ENCODE peak calls at places on chromosomes 13 and 19, in four cellular contexts. One of them, this sample, is unnamed.

GRCh38 chr13:67855837-67856238 is 625.7 kb upstream of the PCDH9 start:
- DNase-seq in mucosa of descending colon: no peak
- DNase-seq in dermis microvascular lymphatic vessel endothelial cell: no peak
- DNase-seq in stimulated activated CD8-positive, alpha-beta memory T cell treated with anti-CD3 and anti-CD28 coated beads, Interleukin-12 subunit alpha, Interleukin-12 subunit beta, amount 100 ng/mL, for 4 hours: no peak
- DNase-seq in this sample: no peak

GRCh38 chr13:26246154-26246553 is 7.8 kb upstream of the CDK8 start:
- DNase-seq in dermis microvascular lymphatic vessel endothelial cell: no peak
- DNase-seq in mucosa of descending colon: no peak
- DNase-seq in stimulated activated CD8-positive, alpha-beta memory T cell treated with anti-CD3 and anti-CD28 coated beads, Interleukin-12 subunit alpha, Interleukin-12 subunit beta, amount 100 ng/mL, for 4 hours: no peak
- DNase-seq in this sample: no peak

GRCh38 chr13:44870456-44870929 is 118.8 kb downstream of the NUFIP1 start:
- DNase-seq in dermis microvascular lymphatic vessel endothelial cell: no peak
- DNase-seq in mucosa of descending colon: peak; percentile 66
- DNase-seq in stimulated activated CD8-positive, alpha-beta memory T cell treated with anti-CD3 and anti-CD28 coated beads, Interleukin-12 subunit alpha, Interleukin-12 subunit beta, amount 100 ng/mL, for 4 hours: no peak
- DNase-seq in this sample: peak; percentile 78

GRCh38 chr19:7605490-7606222 is 10.0 kb downstream of the CAMSAP3 start:
- DNase-seq in mucosa of descending colon: no peak
- DNase-seq in stimulated activated CD8-positive, alpha-beta memory T cell treated with anti-CD3 and anti-CD28 coated beads, Interleukin-12 subunit alpha, Interleukin-12 subunit beta, amount 100 ng/mL, for 4 hours: no peak
- DNase-seq in dermis microvascular lymphatic vessel endothelial cell: no peak
- DNase-seq in this sample: no peak

GRCh38 chr13:46516624-46517318 is 36.2 kb upstream of the LRCH1 start:
- DNase-seq in mucosa of descending colon: no peak
- DNase-seq in stimulated activated CD8-positive, alpha-beta memory T cell treated with anti-CD3 and anti-CD28 coated beads, Interleukin-12 subunit alpha, Interleukin-12 subunit beta, amount 100 ng/mL, for 4 hours: no peak
- DNase-seq in dermis microvascular lymphatic vessel endothelial cell: no peak
- DNase-seq in this sample: no peak

GRCh38 chr19:13764821-13765394 is 586 bp downstream of the MRI1 start:
- DNase-seq in mucosa of descending colon: peak; percentile 31
- DNase-seq in stimulated activated CD8-positive, alpha-beta memory T cell treated with anti-CD3 and anti-CD28 coated beads, Interleukin-12 subunit alpha, Interleukin-12 subunit beta, amount 100 ng/mL, for 4 hours: no peak
- DNase-seq in dermis microvascular lymphatic vessel endothelial cell: no peak
- DNase-seq in this sample: peak; percentile 55

GRCh38 chr13:66427330-66427990 is 802.7 kb downstream of the PCDH9 start:
- DNase-seq in dermis microvascular lymphatic vessel endothelial cell: no peak
- DNase-seq in mucosa of descending colon: no peak
- DNase-seq in stimulated activated CD8-positive, alpha-beta memory T cell treated with anti-CD3 and anti-CD28 coated beads, Interleukin-12 subunit alpha, Interleukin-12 subunit beta, amount 100 ng/mL, for 4 hours: no peak
- DNase-seq in this sample: no peak

GRCh38 chr13:73971481-73971880 is 162.7 kb downstream of the KLF12 start:
- DNase-seq in mucosa of descending colon: no peak
- DNase-seq in dermis microvascular lymphatic vessel endothelial cell: no peak
- DNase-seq in stimulated activated CD8-positive, alpha-beta memory T cell treated with anti-CD3 and anti-CD28 coated beads, Interleukin-12 subunit alpha, Interleukin-12 subunit beta, amount 100 ng/mL, for 4 hours: no peak
- DNase-seq in this sample: no peak

GRCh38 chr13:97141564-97142005 is 80.5 kb upstream of the MBNL2 start:
- DNase-seq in mucosa of descending colon: peak; percentile 90
- DNase-seq in dermis microvascular lymphatic vessel endothelial cell: peak; percentile 45
- DNase-seq in stimulated activated CD8-positive, alpha-beta memory T cell treated with anti-CD3 and anti-CD28 coated beads, Interleukin-12 subunit alpha, Interleukin-12 subunit beta, amount 100 ng/mL, for 4 hours: no peak
- DNase-seq in this sample: no peak

GRCh38 chr13:20188649-20189553 is 3.8 kb downstream of the GJB2 start:
- DNase-seq in dermis microvascular lymphatic vessel endothelial cell: no peak
- DNase-seq in mucosa of descending colon: peak; percentile 50
- DNase-seq in stimulated activated CD8-positive, alpha-beta memory T cell treated with anti-CD3 and anti-CD28 coated beads, Interleukin-12 subunit alpha, Interleukin-12 subunit beta, amount 100 ng/mL, for 4 hours: no peak
- DNase-seq in this sample: peak; percentile 29

GRCh38 chr19:48353682-48354081 is 10.1 kb downstream of the TMEM143 start:
- DNase-seq in mucosa of descending colon: no peak
- DNase-seq in dermis microvascular lymphatic vessel endothelial cell: no peak
- DNase-seq in stimulated activated CD8-positive, alpha-beta memory T cell treated with anti-CD3 and anti-CD28 coated beads, Interleukin-12 subunit alpha, Interleukin-12 subunit beta, amount 100 ng/mL, for 4 hours: no peak
- DNase-seq in this sample: no peak

GRCh38 chr19:8308891-8309291 is 733 bp upstream of the CD320 start:
- DNase-seq in stimulated activated CD8-positive, alpha-beta memory T cell treated with anti-CD3 and anti-CD28 coated beads, Interleukin-12 subunit alpha, Interleukin-12 subunit beta, amount 100 ng/mL, for 4 hours: no peak
- DNase-seq in dermis microvascular lymphatic vessel endothelial cell: no peak
- DNase-seq in mucosa of descending colon: no peak
- DNase-seq in this sample: no peak

GRCh38 chr13:110652755-110653154 is 37.4 kb downstream of the NAXD start:
- DNase-seq in stimulated activated CD8-positive, alpha-beta memory T cell treated with anti-CD3 and anti-CD28 coated beads, Interleukin-12 subunit alpha, Interleukin-12 subunit beta, amount 100 ng/mL, for 4 hours: no peak
- DNase-seq in mucosa of descending colon: no peak
- DNase-seq in dermis microvascular lymphatic vessel endothelial cell: no peak
- DNase-seq in this sample: no peak

GRCh38 chr13:34720618-34721017 is 221.5 kb upstream of the NBEA start:
- DNase-seq in mucosa of descending colon: no peak
- DNase-seq in dermis microvascular lymphatic vessel endothelial cell: no peak
- DNase-seq in stimulated activated CD8-positive, alpha-beta memory T cell treated with anti-CD3 and anti-CD28 coated beads, Interleukin-12 subunit alpha, Interleukin-12 subunit beta, amount 100 ng/mL, for 4 hours: no peak
- DNase-seq in this sample: no peak

GRCh38 chr13:75226092-75226491 is 255.9 kb downstream of the TBC1D4 start:
- DNase-seq in dermis microvascular lymphatic vessel endothelial cell: no peak
- DNase-seq in mucosa of descending colon: no peak
- DNase-seq in stimulated activated CD8-positive, alpha-beta memory T cell treated with anti-CD3 and anti-CD28 coated beads, Interleukin-12 subunit alpha, Interleukin-12 subunit beta, amount 100 ng/mL, for 4 hours: no peak
- DNase-seq in this sample: no peak

GRCh38 chr19:11446652-11447301 is 11.3 kb downstream of the PRKCSH start:
- DNase-seq in dermis microvascular lymphatic vessel endothelial cell: no peak
- DNase-seq in stimulated activated CD8-positive, alpha-beta memory T cell treated with anti-CD3 and anti-CD28 coated beads, Interleukin-12 subunit alpha, Interleukin-12 subunit beta, amount 100 ng/mL, for 4 hours: no peak
- DNase-seq in mucosa of descending colon: peak; percentile 57
- DNase-seq in this sample: peak; percentile 72

GRCh38 chr19:35031072-35031881 is 1.0 kb downstream of the SCN1B start:
- DNase-seq in mucosa of descending colon: no peak
- DNase-seq in dermis microvascular lymphatic vessel endothelial cell: no peak
- DNase-seq in stimulated activated CD8-positive, alpha-beta memory T cell treated with anti-CD3 and anti-CD28 coated beads, Interleukin-12 subunit alpha, Interleukin-12 subunit beta, amount 100 ng/mL, for 4 hours: no peak
- DNase-seq in this sample: peak; percentile 65

GRCh38 chr13:48446454-48446853 is 33.5 kb upstream of the LPAR6 start:
- DNase-seq in dermis microvascular lymphatic vessel endothelial cell: peak; percentile 26
- DNase-seq in mucosa of descending colon: no peak
- DNase-seq in stimulated activated CD8-positive, alpha-beta memory T cell treated with anti-CD3 and anti-CD28 coated beads, Interleukin-12 subunit alpha, Interleukin-12 subunit beta, amount 100 ng/mL, for 4 hours: no peak
- DNase-seq in this sample: no peak

GRCh38 chr19:4496304-4496703 is 22.0 kb downstream of the PLIN4 start:
- DNase-seq in stimulated activated CD8-positive, alpha-beta memory T cell treated with anti-CD3 and anti-CD28 coated beads, Interleukin-12 subunit alpha, Interleukin-12 subunit beta, amount 100 ng/mL, for 4 hours: no peak
- DNase-seq in mucosa of descending colon: no peak
- DNase-seq in dermis microvascular lymphatic vessel endothelial cell: no peak
- DNase-seq in this sample: no peak